ENCODE peak calls at places on chromosomes 5 and 9, in four cellular contexts. H is IMR-90, U is H9, P is H1. X is an unnamed sample.

GRCh38 chr9:130701059-130702022 is 7.8 kb downstream of the EXOSC2 start:
- DNase-seq in P (no peak), H (peak; percentile 88), U (peak; percentile 82), X (peak; percentile 81)

GRCh38 chr5:16673241-16673998 is 56.6 kb upstream of the RETREG1 start:
- DNase-seq in U (no peak), P (no peak), H (no peak), X (no peak)

GRCh38 chr5:165538065-165538464 is 2032.6 kb downstream of the MAT2B start:
- DNase-seq in P (no peak), U (no peak), H (peak; percentile 44), X (no peak)

GRCh38 chr5:41335596-41335995 is 122.3 kb upstream of the C6 start:
- DNase-seq in H (no peak), P (no peak), U (no peak), X (no peak)

GRCh38 chr5:112733586-112733985 is 4.1 kb upstream of the APC start:
- DNase-seq in H (no peak), P (no peak), U (no peak), X (no peak)

GRCh38 chr5:166695311-166695710 is 1596.1 kb upstream of the WWC1 start:
- DNase-seq in H (no peak), U (no peak), P (no peak), X (no peak)

GRCh38 chr9:71681104-71681707 is 87.1 kb downstream of the CEMIP2 start:
- DNase-seq in H (peak; percentile 44), U (no peak), P (no peak), X (no peak)

GRCh38 chr5:145294321-145294720 is 540.8 kb downstream of the PRELID2 start:
- DNase-seq in P (no peak), U (no peak), H (peak; percentile 20), X (no peak)

GRCh38 chr9:36192196-36192595 is 1.5 kb downstream of the CLTA start:
- DNase-seq in P (no peak), U (no peak), H (peak; percentile 20), X (peak; percentile 21)

GRCh38 chr9:94827584-94828304 is 101.2 kb downstream of the AOPEP start:
- DNase-seq in H (peak; percentile 52), U (no peak), P (no peak), X (no peak)

GRCh38 chr5:136201870-136202269 is 8.9 kb upstream of the SMIM32 start:
- DNase-seq in U (no peak), P (no peak), H (no peak), X (no peak)

GRCh38 chr5:16135003-16135402 is 44.6 kb downstream of the MARCHF11 start:
- DNase-seq in U (no peak), H (no peak), P (no peak), X (peak; percentile 36)

GRCh38 chr9:134268308-134268724 is 57.9 kb upstream of the RXRA start:
- DNase-seq in P (no peak), H (peak; percentile 16), U (no peak), X (no peak)

GRCh38 chr9:123069010-123069481 is 35.6 kb downstream of the GPR21 start:
- DNase-seq in H (peak; percentile 95), U (no peak), P (no peak), X (no peak)

GRCh38 chr5:2177244-2177643 is 294.5 kb upstream of the IRX4 start:
- DNase-seq in P (no peak), U (no peak), H (no peak), X (no peak)

GRCh38 chr9:70100362-70100761 is 56.7 kb downstream of the MAMDC2 start:
- DNase-seq in P (no peak), U (no peak), H (peak; percentile 56), X (no peak)

GRCh38 chr5:173890195-173890951 is 2.2 kb downstream of the CPEB4 start:
- DNase-seq in U (peak; percentile 39), H (peak; percentile 30), P (no peak), X (peak; percentile 57)

GRCh38 chr5:91311168-91311696 is 71.9 kb downstream of the ARRDC3 start:
- DNase-seq in U (no peak), P (no peak), H (no peak), X (no peak)

GRCh38 chr5:159903134-159903533 is 13.1 kb upstream of the ADRA1B start:
- DNase-seq in U (no peak), H (no peak), P (no peak), X (no peak)

GRCh38 chr9:72539824-72540347 is 18.5 kb downstream of the TMC1 start:
- DNase-seq in U (peak; percentile 34), P (no peak), H (no peak), X (no peak)

GRCh38 chr5:76733049-76733417 is 17.1 kb downstream of the F2R start:
- DNase-seq in P (no peak), U (no peak), H (no peak), X (no peak)

DNA sequence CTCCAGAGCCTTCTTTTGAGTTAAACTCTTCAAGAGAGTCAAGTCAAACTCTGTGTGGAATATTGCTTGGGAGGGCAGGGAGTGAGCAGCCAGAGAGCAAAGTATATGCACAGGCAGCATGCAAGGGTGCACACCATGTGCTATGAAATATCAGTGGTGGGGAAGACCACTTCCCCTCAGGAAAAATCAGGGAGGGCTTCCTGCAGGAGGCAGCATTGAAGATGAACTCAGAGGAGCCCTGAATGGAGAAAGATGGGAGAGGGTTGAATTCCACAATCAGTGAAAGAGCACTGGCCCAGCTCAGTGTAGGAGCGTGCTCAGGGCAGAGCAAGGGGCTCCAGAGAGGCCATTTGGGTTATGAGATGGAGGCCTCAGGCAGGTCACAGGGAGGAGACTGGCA is 41.9 kb downstream of the CCDC180 start:
- DNase-seq in P (no peak), H (no peak), U (no peak), X (no peak)
- H3K56ac ChIP-seq in P (no peak overlapping the region), H (no peak overlapping the region), U (no peak overlapping the region), X (no peak overlapping the region)

GRCh38 chr9:115437418-115437817 is 319.5 kb upstream of the TNC start:
- DNase-seq in H (no peak), P (no peak), U (no peak), X (no peak)
- H4K8ac ChIP-seq in H (no peak overlapping the region), P (no peak overlapping the region), U (no peak overlapping the region), X (no peak overlapping the region)

GRCh38 chr9:7735311-7735710 is 64.3 kb downstream of the DMAC1 start:
- DNase-seq in U (no peak), H (no peak), P (no peak), X (no peak)
- H3K4ac ChIP-seq in U (no peak overlapping the region), H (no peak overlapping the region), P (no peak overlapping the region), X (no peak overlapping the region)

GRCh38 chr5:142736247-142736632 is 33.9 kb upstream of the ARHGAP26 start:
- DNase-seq in U (no peak), H (no peak), P (no peak), X (no peak)

GRCh38 chr5:142740903-142741302 is 29.3 kb upstream of the ARHGAP26 start:
- DNase-seq in P (no peak), H (no peak), U (no peak), X (no peak)

GRCh38 chr5:142737169-142737568 is 33.0 kb upstream of the ARHGAP26 start:
- DNase-seq in P (no peak), H (no peak), U (no peak), X (no peak)

GRCh38 chr5:142743677-142744441 is 26.3 kb upstream of the ARHGAP26 start:
- DNase-seq in P (no peak), H (peak; percentile 31), U (no peak), X (peak; percentile 16)

GRCh38 chr5:142740474-142740873 is 29.7 kb upstream of the ARHGAP26 start:
- DNase-seq in P (no peak), H (no peak), U (no peak), X (peak; percentile 29)
- H3K56ac ChIP-seq in P (no peak overlapping the region), H (no peak overlapping the region), U (no peak overlapping the region), X (no peak overlapping the region)

GRCh38 chr5:169670769-169671525 is 33.9 kb downstream of the DOCK2 start:
- DNase-seq in H (no peak), P (no peak), U (no peak), X (peak; percentile 46)

GRCh38 chr5:169663537-169663936 is 26.5 kb downstream of the DOCK2 start:
- DNase-seq in U (no peak), P (no peak), H (no peak), X (no peak)

GRCh38 chr5:169667896-169668674 is 31.0 kb downstream of the DOCK2 start:
- DNase-seq in P (no peak), U (no peak), H (peak; percentile 17), X (no peak)

GRCh38 chr5:169666365-169666764 is 29.3 kb downstream of the DOCK2 start:
- DNase-seq in P (no peak), H (no peak), U (no peak), X (no peak)

DNA sequence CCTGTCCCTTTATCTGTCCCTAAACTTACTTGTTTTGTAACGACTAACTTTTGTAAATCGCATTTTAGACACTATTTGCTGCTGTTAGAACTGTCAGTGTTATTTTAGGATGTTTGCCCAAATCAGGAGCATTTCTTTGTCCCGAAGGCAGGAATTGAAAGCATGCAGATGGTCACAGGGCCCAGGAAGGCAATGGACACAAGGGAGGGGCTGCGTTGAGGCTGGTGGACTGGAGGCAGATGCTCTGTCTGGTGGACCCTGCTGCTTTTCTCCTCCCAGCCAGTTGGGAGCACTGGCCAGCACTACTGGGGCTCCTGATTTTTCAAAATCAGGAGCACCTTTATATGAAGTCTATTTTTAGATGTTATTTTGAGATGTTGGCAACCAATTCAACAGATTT is 31.7 kb downstream of the DOCK2 start:
- DNase-seq in P (no peak), H (no peak), U (no peak), X (no peak)
- H4K8ac ChIP-seq in P (no peak overlapping the region), H (no peak overlapping the region), U (no peak overlapping the region), X (no peak overlapping the region)

GRCh38 chr5:163888366-163888765 is 382.9 kb downstream of the MAT2B start:
- DNase-seq in U (no peak), P (no peak), H (peak; percentile 30), X (no peak)

GRCh38 chr5:163894645-163895044 is 389.2 kb downstream of the MAT2B start:
- DNase-seq in U (no peak), H (peak; percentile 94), P (no peak), X (no peak)

GRCh38 chr5:163889369-163889768 is 383.9 kb downstream of the MAT2B start:
- DNase-seq in H (peak; percentile 88), P (no peak), U (no peak), X (no peak)

GRCh38 chr5:163890211-163890610 is 384.8 kb downstream of the MAT2B start:
- DNase-seq in H (peak; percentile 12), U (no peak), P (no peak), X (no peak)

DNA sequence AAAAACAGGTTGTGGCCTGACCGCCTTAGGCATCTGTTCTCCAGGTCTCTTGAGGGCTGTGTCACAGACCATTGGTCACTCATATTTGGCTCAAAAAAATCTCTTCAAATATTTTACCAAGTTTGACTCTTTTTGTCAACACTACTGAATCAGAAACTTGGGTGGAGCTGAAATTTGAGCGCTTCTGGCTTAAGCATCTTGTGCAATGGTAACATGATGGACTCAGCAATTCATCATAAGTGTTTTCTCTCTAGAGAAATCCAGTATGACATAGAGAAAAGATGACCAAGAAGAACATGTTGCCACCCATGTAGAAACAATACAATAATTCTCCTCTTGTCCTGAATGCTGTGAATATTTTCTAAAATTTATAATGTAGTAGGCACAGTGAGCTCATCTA is 387.9 kb downstream of the MAT2B start:
- DNase-seq in P (no peak), H (peak; percentile 41), U (no peak), X (no peak)
- H3K4ac ChIP-seq in P (no peak overlapping the region), H (no peak overlapping the region), U (no peak overlapping the region), X (no peak overlapping the region)

DNA sequence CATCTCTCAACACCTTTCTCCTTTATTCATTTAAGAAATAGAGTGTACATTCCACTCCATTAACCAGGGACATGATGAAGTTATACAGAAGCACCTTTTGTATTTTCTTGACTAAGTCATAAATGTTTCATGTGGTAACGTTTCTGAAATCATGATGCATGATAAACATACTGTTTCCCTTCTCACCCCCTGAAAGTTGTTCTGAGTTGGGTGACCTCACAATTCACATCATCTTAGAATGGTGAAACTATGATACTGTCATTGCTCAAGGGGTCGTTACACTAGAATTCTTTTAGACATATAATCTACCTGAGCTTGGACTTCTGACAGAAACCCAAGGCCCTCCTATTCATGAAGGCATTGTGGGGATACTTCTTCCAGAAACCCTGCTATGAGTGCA is 37.8 kb upstream of the MIER3 start:
- DNase-seq in H (no peak), U (no peak), P (no peak), X (no peak)
- H3K56ac ChIP-seq in H (no peak overlapping the region), U (no peak overlapping the region), P (no peak overlapping the region), X (no peak overlapping the region)

X was measured in mesendoderm.